ENCODE peak calls at places on chromosomes 16 and 17, in nine cellular contexts. One of them, this sample, is unnamed.

GRCh38 chr16:8673611-8674412 is 605 bp upstream of the ABAT start:
- DNase-seq in stimulated activated CD8-positive, alpha-beta memory T cell treated with anti-CD3 and anti-CD28 coated beads, Interleukin-7, amount 100 ng/mL, for 1 hour: no peak
- DNase-seq in activated CD8-positive, alpha-beta memory T cell treated with anti-CD3 and anti-CD28 coated beads, Interleukin-2, amount 50 U/mL, for 4 hours: no peak
- DNase-seq in endodermal cell: no peak
- DNase-seq in cerebellum: no peak
- DNase-seq in DMS153: no peak
- DNase-seq in germinal center: no peak
- DNase-seq in left cardiac atrium: no peak
- DNase-seq in Karpas-422: no peak
- DNase-seq in this sample: no peak

GRCh38 chr17:53633856-53634255 is 188.9 kb upstream of the KIF2B start:
- DNase-seq in stimulated activated CD8-positive, alpha-beta memory T cell treated with anti-CD3 and anti-CD28 coated beads, Interleukin-7, amount 100 ng/mL, for 1 hour: no peak
- DNase-seq in activated CD8-positive, alpha-beta memory T cell treated with anti-CD3 and anti-CD28 coated beads, Interleukin-2, amount 50 U/mL, for 4 hours: no peak
- DNase-seq in endodermal cell: no peak
- DNase-seq in cerebellum: no peak
- DNase-seq in DMS153: no peak
- DNase-seq in germinal center: no peak
- DNase-seq in left cardiac atrium: no peak
- DNase-seq in Karpas-422: no peak
- DNase-seq in this sample: no peak

GRCh38 chr17:41800601-41801373 is 11.0 kb downstream of the P3H4 start:
- DNase-seq in stimulated activated CD8-positive, alpha-beta memory T cell treated with anti-CD3 and anti-CD28 coated beads, Interleukin-7, amount 100 ng/mL, for 1 hour: no peak
- DNase-seq in activated CD8-positive, alpha-beta memory T cell treated with anti-CD3 and anti-CD28 coated beads, Interleukin-2, amount 50 U/mL, for 4 hours: no peak
- DNase-seq in endodermal cell: peak; percentile 98
- DNase-seq in cerebellum: no peak
- DNase-seq in DMS153: peak; percentile 53
- DNase-seq in germinal center: no peak
- DNase-seq in left cardiac atrium: peak; percentile 43
- DNase-seq in Karpas-422: no peak
- DNase-seq in this sample: no peak

GRCh38 chr17:969767-970387 is 9.7 kb downstream of the NXN start:
- DNase-seq in stimulated activated CD8-positive, alpha-beta memory T cell treated with anti-CD3 and anti-CD28 coated beads, Interleukin-7, amount 100 ng/mL, for 1 hour: no peak
- DNase-seq in activated CD8-positive, alpha-beta memory T cell treated with anti-CD3 and anti-CD28 coated beads, Interleukin-2, amount 50 U/mL, for 4 hours: no peak
- DNase-seq in endodermal cell: peak; percentile 55
- DNase-seq in cerebellum: no peak
- DNase-seq in DMS153: peak; percentile 11
- DNase-seq in germinal center: no peak
- DNase-seq in left cardiac atrium: no peak
- DNase-seq in Karpas-422: no peak
- DNase-seq in this sample: no peak

GRCh38 chr17:33506889-33507650 is 214.0 kb upstream of the ASIC2 start:
- DNase-seq in stimulated activated CD8-positive, alpha-beta memory T cell treated with anti-CD3 and anti-CD28 coated beads, Interleukin-7, amount 100 ng/mL, for 1 hour: no peak
- DNase-seq in activated CD8-positive, alpha-beta memory T cell treated with anti-CD3 and anti-CD28 coated beads, Interleukin-2, amount 50 U/mL, for 4 hours: no peak
- DNase-seq in endodermal cell: no peak
- DNase-seq in cerebellum: no peak
- DNase-seq in DMS153: no peak
- DNase-seq in germinal center: no peak
- DNase-seq in left cardiac atrium: no peak
- DNase-seq in Karpas-422: no peak
- DNase-seq in this sample: no peak

GRCh38 chr17:17749921-17750320 is 68.7 kb downstream of the RAI1 start:
- DNase-seq in stimulated activated CD8-positive, alpha-beta memory T cell treated with anti-CD3 and anti-CD28 coated beads, Interleukin-7, amount 100 ng/mL, for 1 hour: no peak
- DNase-seq in activated CD8-positive, alpha-beta memory T cell treated with anti-CD3 and anti-CD28 coated beads, Interleukin-2, amount 50 U/mL, for 4 hours: peak; percentile 51
- DNase-seq in endodermal cell: peak; percentile 98
- DNase-seq in cerebellum: peak; percentile 58
- DNase-seq in DMS153: no peak
- DNase-seq in germinal center: peak; percentile 78
- DNase-seq in left cardiac atrium: no peak
- DNase-seq in Karpas-422: peak; percentile 92
- DNase-seq in this sample: no peak

GRCh38 chr17:62615503-62615902 is 12.0 kb upstream of the MRC2 start:
- DNase-seq in stimulated activated CD8-positive, alpha-beta memory T cell treated with anti-CD3 and anti-CD28 coated beads, Interleukin-7, amount 100 ng/mL, for 1 hour: no peak
- DNase-seq in activated CD8-positive, alpha-beta memory T cell treated with anti-CD3 and anti-CD28 coated beads, Interleukin-2, amount 50 U/mL, for 4 hours: no peak
- DNase-seq in endodermal cell: peak; percentile 67
- DNase-seq in cerebellum: no peak
- DNase-seq in DMS153: no peak
- DNase-seq in germinal center: no peak
- DNase-seq in left cardiac atrium: no peak
- DNase-seq in Karpas-422: no peak
- DNase-seq in this sample: no peak

GRCh38 chr16:51624083-51624775 is 473.2 kb upstream of the SALL1 start:
- DNase-seq in stimulated activated CD8-positive, alpha-beta memory T cell treated with anti-CD3 and anti-CD28 coated beads, Interleukin-7, amount 100 ng/mL, for 1 hour: no peak
- DNase-seq in activated CD8-positive, alpha-beta memory T cell treated with anti-CD3 and anti-CD28 coated beads, Interleukin-2, amount 50 U/mL, for 4 hours: no peak
- DNase-seq in endodermal cell: no peak
- DNase-seq in cerebellum: no peak
- DNase-seq in DMS153: no peak
- DNase-seq in germinal center: no peak
- DNase-seq in left cardiac atrium: no peak
- DNase-seq in Karpas-422: no peak
- DNase-seq in this sample: no peak

GRCh38 chr17:34733351-34733750 is 154.0 kb downstream of the TMEM132E start:
- DNase-seq in stimulated activated CD8-positive, alpha-beta memory T cell treated with anti-CD3 and anti-CD28 coated beads, Interleukin-7, amount 100 ng/mL, for 1 hour: no peak
- DNase-seq in activated CD8-positive, alpha-beta memory T cell treated with anti-CD3 and anti-CD28 coated beads, Interleukin-2, amount 50 U/mL, for 4 hours: no peak
- DNase-seq in endodermal cell: peak; percentile 52
- DNase-seq in cerebellum: no peak
- DNase-seq in DMS153: no peak
- DNase-seq in germinal center: no peak
- DNase-seq in left cardiac atrium: no peak
- DNase-seq in Karpas-422: no peak
- DNase-seq in this sample: no peak

GRCh38 chr17:46790216-46790615 is 28.3 kb downstream of the WNT3 start:
- DNase-seq in stimulated activated CD8-positive, alpha-beta memory T cell treated with anti-CD3 and anti-CD28 coated beads, Interleukin-7, amount 100 ng/mL, for 1 hour: no peak
- DNase-seq in activated CD8-positive, alpha-beta memory T cell treated with anti-CD3 and anti-CD28 coated beads, Interleukin-2, amount 50 U/mL, for 4 hours: no peak
- DNase-seq in endodermal cell: peak; percentile 74
- DNase-seq in cerebellum: no peak
- DNase-seq in DMS153: no peak
- DNase-seq in germinal center: no peak
- DNase-seq in left cardiac atrium: no peak
- DNase-seq in Karpas-422: no peak
- DNase-seq in this sample: no peak

GRCh38 chr17:78105101-78105500 is 23.5 kb downstream of the TMC6 start:
- DNase-seq in stimulated activated CD8-positive, alpha-beta memory T cell treated with anti-CD3 and anti-CD28 coated beads, Interleukin-7, amount 100 ng/mL, for 1 hour: no peak
- DNase-seq in activated CD8-positive, alpha-beta memory T cell treated with anti-CD3 and anti-CD28 coated beads, Interleukin-2, amount 50 U/mL, for 4 hours: no peak
- DNase-seq in endodermal cell: no peak
- DNase-seq in cerebellum: no peak
- DNase-seq in DMS153: no peak
- DNase-seq in germinal center: no peak
- DNase-seq in left cardiac atrium: no peak
- DNase-seq in Karpas-422: no peak
- DNase-seq in this sample: no peak

GRCh38 chr16:82655315-82655714 is 28.5 kb downstream of the CDH13 start:
- DNase-seq in stimulated activated CD8-positive, alpha-beta memory T cell treated with anti-CD3 and anti-CD28 coated beads, Interleukin-7, amount 100 ng/mL, for 1 hour: no peak
- DNase-seq in activated CD8-positive, alpha-beta memory T cell treated with anti-CD3 and anti-CD28 coated beads, Interleukin-2, amount 50 U/mL, for 4 hours: peak; percentile 48
- DNase-seq in endodermal cell: no peak
- DNase-seq in cerebellum: no peak
- DNase-seq in DMS153: no peak
- DNase-seq in germinal center: no peak
- DNase-seq in left cardiac atrium: peak; percentile 40
- DNase-seq in Karpas-422: no peak
- DNase-seq in this sample: no peak

GRCh38 chr16:749010-749409 is 8.2 kb upstream of the CIAO3 start:
- DNase-seq in stimulated activated CD8-positive, alpha-beta memory T cell treated with anti-CD3 and anti-CD28 coated beads, Interleukin-7, amount 100 ng/mL, for 1 hour: no peak
- DNase-seq in activated CD8-positive, alpha-beta memory T cell treated with anti-CD3 and anti-CD28 coated beads, Interleukin-2, amount 50 U/mL, for 4 hours: no peak
- DNase-seq in endodermal cell: no peak
- DNase-seq in cerebellum: no peak
- DNase-seq in DMS153: no peak
- DNase-seq in germinal center: no peak
- DNase-seq in left cardiac atrium: no peak
- DNase-seq in Karpas-422: no peak
- DNase-seq in this sample: no peak

GRCh38 chr17:77254961-77255741 is 114.4 kb downstream of the SEC14L1 start:
- DNase-seq in stimulated activated CD8-positive, alpha-beta memory T cell treated with anti-CD3 and anti-CD28 coated beads, Interleukin-7, amount 100 ng/mL, for 1 hour: no peak
- DNase-seq in activated CD8-positive, alpha-beta memory T cell treated with anti-CD3 and anti-CD28 coated beads, Interleukin-2, amount 50 U/mL, for 4 hours: no peak
- DNase-seq in endodermal cell: peak; percentile 83
- DNase-seq in cerebellum: no peak
- DNase-seq in DMS153: no peak
- DNase-seq in germinal center: no peak
- DNase-seq in left cardiac atrium: no peak
- DNase-seq in Karpas-422: no peak
- DNase-seq in this sample: no peak

GRCh38 chr17:16243811-16244567 is 27.0 kb downstream of the PIGL start:
- DNase-seq in stimulated activated CD8-positive, alpha-beta memory T cell treated with anti-CD3 and anti-CD28 coated beads, Interleukin-7, amount 100 ng/mL, for 1 hour: no peak
- DNase-seq in activated CD8-positive, alpha-beta memory T cell treated with anti-CD3 and anti-CD28 coated beads, Interleukin-2, amount 50 U/mL, for 4 hours: no peak
- DNase-seq in endodermal cell: peak; percentile 76
- DNase-seq in cerebellum: no peak
- DNase-seq in DMS153: no peak
- DNase-seq in germinal center: no peak
- DNase-seq in left cardiac atrium: no peak
- DNase-seq in Karpas-422: no peak
- DNase-seq in this sample: no peak

GRCh38 chr17:82282239-82283207 is 9.0 kb upstream of the CSNK1D start:
- DNase-seq in stimulated activated CD8-positive, alpha-beta memory T cell treated with anti-CD3 and anti-CD28 coated beads, Interleukin-7, amount 100 ng/mL, for 1 hour: no peak
- DNase-seq in activated CD8-positive, alpha-beta memory T cell treated with anti-CD3 and anti-CD28 coated beads, Interleukin-2, amount 50 U/mL, for 4 hours: no peak
- DNase-seq in endodermal cell: no peak
- DNase-seq in cerebellum: no peak
- DNase-seq in DMS153: no peak
- DNase-seq in germinal center: no peak
- DNase-seq in left cardiac atrium: no peak
- DNase-seq in Karpas-422: no peak
- DNase-seq in this sample: no peak

GRCh38 chr17:64398330-64398729 is 7.7 kb upstream of the PECAM1 start:
- DNase-seq in stimulated activated CD8-positive, alpha-beta memory T cell treated with anti-CD3 and anti-CD28 coated beads, Interleukin-7, amount 100 ng/mL, for 1 hour: no peak
- DNase-seq in activated CD8-positive, alpha-beta memory T cell treated with anti-CD3 and anti-CD28 coated beads, Interleukin-2, amount 50 U/mL, for 4 hours: no peak
- DNase-seq in endodermal cell: no peak
- DNase-seq in cerebellum: no peak
- DNase-seq in DMS153: no peak
- DNase-seq in germinal center: no peak
- DNase-seq in left cardiac atrium: no peak
- DNase-seq in Karpas-422: no peak
- DNase-seq in this sample: no peak

GRCh38 chr17:30173649-30174048 is 57.0 kb downstream of the NSRP1 start:
- DNase-seq in stimulated activated CD8-positive, alpha-beta memory T cell treated with anti-CD3 and anti-CD28 coated beads, Interleukin-7, amount 100 ng/mL, for 1 hour: no peak
- DNase-seq in activated CD8-positive, alpha-beta memory T cell treated with anti-CD3 and anti-CD28 coated beads, Interleukin-2, amount 50 U/mL, for 4 hours: no peak
- DNase-seq in endodermal cell: no peak
- DNase-seq in cerebellum: no peak
- DNase-seq in DMS153: no peak
- DNase-seq in germinal center: no peak
- DNase-seq in left cardiac atrium: no peak
- DNase-seq in Karpas-422: no peak
- DNase-seq in this sample: no peak

GRCh38 chr17:79574108-79574507 is 36.7 kb downstream of the RBFOX3 start:
- DNase-seq in stimulated activated CD8-positive, alpha-beta memory T cell treated with anti-CD3 and anti-CD28 coated beads, Interleukin-7, amount 100 ng/mL, for 1 hour: no peak
- DNase-seq in activated CD8-positive, alpha-beta memory T cell treated with anti-CD3 and anti-CD28 coated beads, Interleukin-2, amount 50 U/mL, for 4 hours: no peak
- DNase-seq in endodermal cell: no peak
- DNase-seq in cerebellum: no peak
- DNase-seq in DMS153: no peak
- DNase-seq in germinal center: no peak
- DNase-seq in left cardiac atrium: no peak
- DNase-seq in Karpas-422: no peak
- DNase-seq in this sample: no peak

GRCh38 chr17:34712481-34713195 is 133.3 kb downstream of the TMEM132E start:
- DNase-seq in stimulated activated CD8-positive, alpha-beta memory T cell treated with anti-CD3 and anti-CD28 coated beads, Interleukin-7, amount 100 ng/mL, for 1 hour: no peak
- DNase-seq in activated CD8-positive, alpha-beta memory T cell treated with anti-CD3 and anti-CD28 coated beads, Interleukin-2, amount 50 U/mL, for 4 hours: no peak
- DNase-seq in endodermal cell: peak; percentile 32
- DNase-seq in cerebellum: no peak
- DNase-seq in DMS153: no peak
- DNase-seq in germinal center: no peak
- DNase-seq in left cardiac atrium: no peak
- DNase-seq in Karpas-422: no peak
- DNase-seq in this sample: no peak

GRCh38 chr17:3983945-3984484 is 19.8 kb upstream of the ATP2A3 start:
- DNase-seq in stimulated activated CD8-positive, alpha-beta memory T cell treated with anti-CD3 and anti-CD28 coated beads, Interleukin-7, amount 100 ng/mL, for 1 hour: no peak
- DNase-seq in activated CD8-positive, alpha-beta memory T cell treated with anti-CD3 and anti-CD28 coated beads, Interleukin-2, amount 50 U/mL, for 4 hours: no peak
- DNase-seq in endodermal cell: peak; percentile 66
- DNase-seq in cerebellum: no peak
- DNase-seq in DMS153: no peak
- DNase-seq in germinal center: no peak
- DNase-seq in left cardiac atrium: peak; percentile 56
- DNase-seq in Karpas-422: no peak
- DNase-seq in this sample: no peak

GRCh38 chr16:53290520-53290919 is 143.8 kb upstream of the RBL2 start:
- DNase-seq in stimulated activated CD8-positive, alpha-beta memory T cell treated with anti-CD3 and anti-CD28 coated beads, Interleukin-7, amount 100 ng/mL, for 1 hour: no peak
- DNase-seq in activated CD8-positive, alpha-beta memory T cell treated with anti-CD3 and anti-CD28 coated beads, Interleukin-2, amount 50 U/mL, for 4 hours: no peak
- DNase-seq in endodermal cell: no peak
- DNase-seq in cerebellum: no peak
- DNase-seq in DMS153: no peak
- DNase-seq in germinal center: no peak
- DNase-seq in left cardiac atrium: no peak
- DNase-seq in Karpas-422: no peak
- DNase-seq in this sample: no peak

GRCh38 chr16:51317575-51317974 is 166.5 kb upstream of the SALL1 start:
- DNase-seq in stimulated activated CD8-positive, alpha-beta memory T cell treated with anti-CD3 and anti-CD28 coated beads, Interleukin-7, amount 100 ng/mL, for 1 hour: no peak
- DNase-seq in activated CD8-positive, alpha-beta memory T cell treated with anti-CD3 and anti-CD28 coated beads, Interleukin-2, amount 50 U/mL, for 4 hours: no peak
- DNase-seq in endodermal cell: no peak
- DNase-seq in cerebellum: no peak
- DNase-seq in DMS153: no peak
- DNase-seq in germinal center: no peak
- DNase-seq in left cardiac atrium: no peak
- DNase-seq in Karpas-422: no peak
- DNase-seq in this sample: no peak

GRCh38 chr17:74282587-74283370 is 8.7 kb downstream of the DNAI2 start:
- DNase-seq in stimulated activated CD8-positive, alpha-beta memory T cell treated with anti-CD3 and anti-CD28 coated beads, Interleukin-7, amount 100 ng/mL, for 1 hour: no peak
- DNase-seq in activated CD8-positive, alpha-beta memory T cell treated with anti-CD3 and anti-CD28 coated beads, Interleukin-2, amount 50 U/mL, for 4 hours: no peak
- DNase-seq in endodermal cell: no peak
- DNase-seq in cerebellum: no peak
- DNase-seq in DMS153: no peak
- DNase-seq in germinal center: no peak
- DNase-seq in left cardiac atrium: no peak
- DNase-seq in Karpas-422: no peak
- DNase-seq in this sample: no peak

GRCh38 chr17:42577140-42577531 is 393 bp downstream of the PSMC3IP start:
- DNase-seq in stimulated activated CD8-positive, alpha-beta memory T cell treated with anti-CD3 and anti-CD28 coated beads, Interleukin-7, amount 100 ng/mL, for 1 hour: no peak
- DNase-seq in activated CD8-positive, alpha-beta memory T cell treated with anti-CD3 and anti-CD28 coated beads, Interleukin-2, amount 50 U/mL, for 4 hours: no peak
- DNase-seq in endodermal cell: no peak
- DNase-seq in cerebellum: no peak
- DNase-seq in DMS153: no peak
- DNase-seq in germinal center: no peak
- DNase-seq in left cardiac atrium: no peak
- DNase-seq in Karpas-422: peak; percentile 62
- DNase-seq in this sample: no peak

GRCh38 chr17:1606352-1606985 is 22.2 kb downstream of the SLC43A2 start:
- DNase-seq in stimulated activated CD8-positive, alpha-beta memory T cell treated with anti-CD3 and anti-CD28 coated beads, Interleukin-7, amount 100 ng/mL, for 1 hour: no peak
- DNase-seq in activated CD8-positive, alpha-beta memory T cell treated with anti-CD3 and anti-CD28 coated beads, Interleukin-2, amount 50 U/mL, for 4 hours: no peak
- DNase-seq in endodermal cell: no peak
- DNase-seq in cerebellum: no peak
- DNase-seq in DMS153: no peak
- DNase-seq in germinal center: no peak
- DNase-seq in left cardiac atrium: no peak
- DNase-seq in Karpas-422: no peak
- DNase-seq in this sample: no peak

GRCh38 chr16:3997231-3997841 is 116.8 kb upstream of the CREBBP start:
- DNase-seq in stimulated activated CD8-positive, alpha-beta memory T cell treated with anti-CD3 and anti-CD28 coated beads, Interleukin-7, amount 100 ng/mL, for 1 hour: no peak
- DNase-seq in activated CD8-positive, alpha-beta memory T cell treated with anti-CD3 and anti-CD28 coated beads, Interleukin-2, amount 50 U/mL, for 4 hours: no peak
- DNase-seq in endodermal cell: no peak
- DNase-seq in cerebellum: no peak
- DNase-seq in DMS153: no peak
- DNase-seq in germinal center: no peak
- DNase-seq in left cardiac atrium: no peak
- DNase-seq in Karpas-422: no peak
- DNase-seq in this sample: no peak

GRCh38 chr17:20924306-20924705 is 118.5 kb downstream of the USP22 start:
- DNase-seq in stimulated activated CD8-positive, alpha-beta memory T cell treated with anti-CD3 and anti-CD28 coated beads, Interleukin-7, amount 100 ng/mL, for 1 hour: no peak
- DNase-seq in activated CD8-positive, alpha-beta memory T cell treated with anti-CD3 and anti-CD28 coated beads, Interleukin-2, amount 50 U/mL, for 4 hours: no peak
- DNase-seq in endodermal cell: no peak
- DNase-seq in cerebellum: no peak
- DNase-seq in DMS153: no peak
- DNase-seq in germinal center: no peak
- DNase-seq in left cardiac atrium: no peak
- DNase-seq in Karpas-422: no peak
- DNase-seq in this sample: no peak

GRCh38 chr16:64434526-64435069 is 687.3 kb downstream of the CDH11 start:
- DNase-seq in stimulated activated CD8-positive, alpha-beta memory T cell treated with anti-CD3 and anti-CD28 coated beads, Interleukin-7, amount 100 ng/mL, for 1 hour: no peak
- DNase-seq in activated CD8-positive, alpha-beta memory T cell treated with anti-CD3 and anti-CD28 coated beads, Interleukin-2, amount 50 U/mL, for 4 hours: no peak
- DNase-seq in endodermal cell: no peak
- DNase-seq in cerebellum: no peak
- DNase-seq in DMS153: no peak
- DNase-seq in germinal center: no peak
- DNase-seq in left cardiac atrium: no peak
- DNase-seq in Karpas-422: no peak
- DNase-seq in this sample: no peak

GRCh38 chr17:50052241-50052788 is 3.6 kb upstream of the ITGA3 start:
- DNase-seq in stimulated activated CD8-positive, alpha-beta memory T cell treated with anti-CD3 and anti-CD28 coated beads, Interleukin-7, amount 100 ng/mL, for 1 hour: no peak
- DNase-seq in activated CD8-positive, alpha-beta memory T cell treated with anti-CD3 and anti-CD28 coated beads, Interleukin-2, amount 50 U/mL, for 4 hours: no peak
- DNase-seq in endodermal cell: peak; percentile 67
- DNase-seq in cerebellum: no peak
- DNase-seq in DMS153: peak; percentile 74
- DNase-seq in germinal center: no peak
- DNase-seq in left cardiac atrium: no peak
- DNase-seq in Karpas-422: no peak
- DNase-seq in this sample: no peak

GRCh38 chr17:1147664-1148063 is 32.1 kb downstream of the ABR start:
- DNase-seq in stimulated activated CD8-positive, alpha-beta memory T cell treated with anti-CD3 and anti-CD28 coated beads, Interleukin-7, amount 100 ng/mL, for 1 hour: no peak
- DNase-seq in activated CD8-positive, alpha-beta memory T cell treated with anti-CD3 and anti-CD28 coated beads, Interleukin-2, amount 50 U/mL, for 4 hours: no peak
- DNase-seq in endodermal cell: peak; percentile 97
- DNase-seq in cerebellum: peak; percentile 76
- DNase-seq in DMS153: no peak
- DNase-seq in germinal center: no peak
- DNase-seq in left cardiac atrium: no peak
- DNase-seq in Karpas-422: no peak
- DNase-seq in this sample: no peak

This sample was measured in NCI-H2107.